ENCODE peak calls at places on chromosome 21, in seven cellular contexts. A, X, L, T, N, F and J are unnamed samples.

GRCh38 chr21:39263372-39263771 is 50.1 kb downstream of the BRWD1 start:
- DNase-seq in A (peak; percentile 56), X (no peak), L (no peak), T (no peak), N (no peak), F (no peak), J (peak; percentile 32)

GRCh38 chr21:37916795-37917142 is 512 bp upstream of the KCNJ6 start:
- DNase-seq in A (no peak), X (no peak), L (no peak), T (no peak), N (no peak), F (no peak), J (no peak)

GRCh38 chr21:38639782-38640750 is 141.8 kb upstream of the ERG start:
- DNase-seq in A (no peak), X (no peak), L (no peak), T (no peak), N (no peak), F (no peak), J (no peak)

GRCh38 chr21:25350056-25350455 is 257.2 kb downstream of the MRPL39 start:
- DNase-seq in A (peak; percentile 60), X (no peak), L (no peak), T (peak; percentile 61), N (no peak), F (no peak), J (peak; percentile 59)

GRCh38 chr21:29181799-29182470 is 51.5 kb downstream of the MAP3K7CL start:
- DNase-seq in A (peak; percentile 95), X (no peak), L (no peak), T (peak; percentile 93), N (no peak), F (no peak), J (peak; percentile 93)

GRCh38 chr21:36893581-36893980 is 72.9 kb downstream of the HLCS start:
- DNase-seq in A (no peak), X (no peak), L (no peak), T (no peak), N (no peak), F (no peak), J (no peak)

GRCh38 chr21:36661511-36662309 is 37.2 kb upstream of the SIM2 start:
- DNase-seq in A (peak; percentile 48), X (peak; percentile 17), L (no peak), T (peak; percentile 29), N (no peak), F (no peak), J (peak; percentile 53)

GRCh38 chr21:36473203-36473602 is 6.7 kb downstream of the CLDN14 start:
- DNase-seq in A (no peak), X (no peak), L (no peak), T (no peak), N (no peak), F (no peak), J (no peak)

DNA sequence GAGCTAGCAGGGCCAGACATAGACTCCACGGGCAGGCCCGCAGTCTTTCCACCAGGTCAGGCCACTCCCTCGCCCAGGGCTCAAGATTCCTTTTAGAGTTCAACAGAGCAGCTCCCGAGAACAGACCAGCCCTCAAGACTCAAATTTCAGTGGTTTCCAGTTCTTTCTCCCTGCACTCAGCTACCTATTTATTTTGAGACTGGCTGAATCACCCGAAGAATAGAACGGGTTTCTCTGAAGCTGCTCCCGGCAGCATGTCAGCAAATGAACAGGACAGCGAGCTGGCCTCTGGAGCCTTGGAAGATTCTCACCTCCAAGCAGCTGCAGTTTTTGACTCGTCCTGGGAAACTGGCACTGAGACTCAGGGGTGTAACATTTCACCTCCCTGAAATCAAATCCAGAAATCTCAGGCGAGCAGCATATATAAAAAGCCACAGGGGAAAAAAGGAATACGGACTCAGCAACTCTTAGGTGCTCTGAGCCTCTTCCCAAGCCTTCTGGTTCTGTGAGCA is 177.9 kb downstream of the CLIC6 start:
- DNase-seq in A (peak; percentile 89), X (no peak), L (no peak), T (peak; percentile 92), N (no peak), F (no peak), J (peak; percentile 58)
- H3K4me3 ChIP-seq in A (no peak overlapping the region), X (no peak overlapping the region), L (peak overlapping the region; percentile 1), T (no peak overlapping the region), N (no peak overlapping the region), F (no peak overlapping the region), J (no peak overlapping the region)

GRCh38 chr21:45571641-45572040 is 29.4 kb upstream of the SLC19A1 start:
- DNase-seq in A (no peak), X (no peak), L (peak; percentile 10), T (no peak), N (no peak), F (no peak), J (no peak)

GRCh38 chr21:45572783-45573451 is 30.7 kb upstream of the SLC19A1 start:
- DNase-seq in A (no peak), X (no peak), L (peak; percentile 38), T (no peak), N (peak; percentile 4), F (no peak), J (no peak)

GRCh38 chr21:45572231-45572630 is 30.0 kb upstream of the SLC19A1 start:
- DNase-seq in A (no peak), X (no peak), L (peak; percentile 25), T (no peak), N (no peak), F (peak; percentile 20), J (no peak)

GRCh38 chr21:45570071-45570470 is 27.8 kb upstream of the SLC19A1 start:
- DNase-seq in A (no peak), X (no peak), L (no peak), T (no peak), N (no peak), F (peak; percentile 16), J (no peak)

DNA sequence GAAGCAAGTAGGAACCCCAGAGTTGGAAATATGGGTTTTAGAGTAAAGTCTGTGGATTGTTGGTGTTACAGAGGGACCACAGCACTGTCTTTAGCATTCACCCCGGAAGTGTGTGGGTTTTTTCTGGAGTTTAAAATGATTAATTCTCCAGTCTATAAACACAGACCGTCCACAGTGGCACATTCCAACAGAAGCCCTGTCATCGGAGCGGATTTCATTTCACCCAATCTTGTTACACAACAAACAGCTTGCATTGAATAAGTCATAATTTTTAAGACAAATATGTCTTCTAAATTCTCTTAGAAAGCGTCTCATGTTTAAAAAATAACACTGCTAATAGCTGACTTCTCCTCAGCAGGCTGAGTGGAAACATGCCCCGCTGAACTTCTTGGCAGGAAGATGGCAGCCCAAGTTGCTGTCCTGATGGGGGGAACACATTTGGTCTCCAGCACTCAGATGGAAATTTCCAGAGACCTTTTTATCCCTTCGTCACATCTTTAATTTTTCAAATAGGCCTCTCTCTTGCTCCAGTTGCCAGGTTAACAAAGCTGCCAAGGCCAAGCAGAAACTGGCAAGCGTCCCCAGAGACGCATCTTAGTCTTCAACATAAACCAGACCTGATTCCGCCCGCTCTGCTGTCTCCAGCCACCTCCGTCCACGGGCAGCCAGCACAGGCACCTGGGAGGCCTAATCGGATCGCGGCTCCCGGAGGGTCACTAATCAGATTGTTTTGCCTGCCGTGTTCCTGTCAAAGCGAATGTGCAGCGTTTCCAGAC is 28.8 kb upstream of the SLC19A1 start:
- DNase-seq in A (peak; percentile 64), X (no peak), L (no peak), T (no peak), N (no peak), F (peak; percentile 16), J (no peak)
- H3K4me3 ChIP-seq in A (no peak overlapping the region), X (no peak overlapping the region), L (no peak overlapping the region), T (no peak overlapping the region), N (no peak overlapping the region), F (no peak overlapping the region), J (no peak overlapping the region)

GRCh38 chr21:41065539-41065938 is 102.4 kb upstream of the BACE2 start:
- DNase-seq in A (no peak), X (no peak), L (no peak), T (no peak), N (no peak), F (no peak), J (no peak)

GRCh38 chr21:41069305-41069642 is 98.7 kb upstream of the BACE2 start:
- DNase-seq in A (no peak), X (no peak), L (no peak), T (no peak), N (no peak), F (no peak), J (no peak)

GRCh38 chr21:41071410-41071809 is 96.5 kb upstream of the BACE2 start:
- DNase-seq in A (no peak), X (no peak), L (no peak), T (no peak), N (no peak), F (no peak), J (no peak)

GRCh38 chr21:41066086-41066938 is 101.6 kb upstream of the BACE2 start:
- DNase-seq in A (no peak), X (no peak), L (no peak), T (no peak), N (no peak), F (no peak), J (no peak)

DNA sequence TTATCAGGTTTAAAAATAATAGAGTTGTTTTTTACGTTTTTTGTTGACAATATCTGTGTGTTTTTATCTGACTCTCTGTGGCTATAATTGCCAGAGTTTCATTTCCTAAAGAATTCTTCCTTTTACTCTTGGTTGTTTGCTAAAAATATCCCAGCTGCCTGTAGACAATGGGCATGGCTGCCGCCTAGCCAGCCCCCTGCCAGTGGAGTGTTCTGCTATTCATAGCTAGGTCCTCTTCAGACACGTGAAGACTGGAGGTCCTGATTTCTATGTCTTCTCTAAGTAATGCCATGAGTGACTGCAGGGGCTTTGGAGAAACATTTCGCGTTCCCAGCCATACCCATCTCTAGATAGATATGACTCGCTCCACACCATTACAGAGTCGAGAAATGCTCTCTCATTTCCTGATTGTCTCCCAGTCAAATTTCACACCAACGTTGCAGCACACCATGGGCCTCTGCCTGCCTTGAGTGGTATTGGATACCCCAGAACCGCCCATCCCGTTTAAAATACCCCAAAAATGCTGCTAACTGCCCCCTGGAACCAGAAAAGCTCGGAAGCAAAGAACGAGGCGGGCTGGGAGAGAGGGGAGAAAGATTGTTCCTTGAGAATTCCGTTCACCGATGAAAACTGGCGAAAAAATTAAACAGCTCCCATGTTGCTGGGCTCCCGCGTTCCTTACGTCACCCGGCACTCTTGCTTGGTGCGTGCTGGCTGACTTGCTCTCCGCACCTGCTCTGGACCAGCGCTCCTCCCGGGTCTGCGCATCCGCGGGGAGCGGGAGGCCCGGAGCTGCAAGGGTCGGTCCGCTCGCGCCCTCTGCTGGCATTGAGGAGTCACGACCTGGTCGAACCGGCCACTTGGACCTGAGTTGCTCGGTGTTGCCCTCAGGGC is 99.3 kb upstream of the BACE2 start:
- DNase-seq in A (peak; percentile 23), X (peak; percentile 81), L (peak; percentile 73), T (peak; percentile 58), N (peak; percentile 74), F (peak; percentile 84), J (peak; percentile 59)
- H3K4me3 ChIP-seq in A (no peak overlapping the region), X (peak overlapping the region; percentile 46), L (peak overlapping the region; percentile 27), T (peak overlapping the region; percentile 7), N (no peak overlapping the region), F (peak overlapping the region; percentile 27), J (no peak overlapping the region)

GRCh38 chr21:30444204-30444603 is 4.1 kb downstream of the KRTAP15-1 start:
- DNase-seq in A (no peak), X (no peak), L (no peak), T (no peak), N (no peak), F (no peak), J (no peak)

GRCh38 chr21:30434033-30434631 is 4.1 kb downstream of the KRTAP13-4 start:
- DNase-seq in A (no peak), X (peak; percentile 7), L (no peak), T (peak; percentile 1), N (no peak), F (no peak), J (peak; percentile 42)

GRCh38 chr21:30443226-30443625 is 3.2 kb downstream of the KRTAP15-1 start:
- DNase-seq in A (no peak), X (no peak), L (no peak), T (no peak), N (no peak), F (no peak), J (no peak)

GRCh38 chr21:30436986-30437385 is 3.1 kb upstream of the KRTAP15-1 start:
- DNase-seq in A (no peak), X (no peak), L (no peak), T (no peak), N (no peak), F (no peak), J (no peak)

GRCh38 chr21:30439975-30440374 is at the start of gene KRTAP15-1:
- DNase-seq in A (no peak), X (no peak), L (no peak), T (no peak), N (no peak), F (no peak), J (no peak)
- H3K4me3 ChIP-seq in A (no peak within 1 kb of the TSS), X (no peak within 1 kb of the TSS), L (no peak within 1 kb of the TSS), T (no peak within 1 kb of the TSS), N (no peak within 1 kb of the TSS), F (no peak within 1 kb of the TSS), J (no peak within 1 kb of the TSS)